ENCODE peak calls at places on chromosomes 6 and 20, in eight cellular contexts. P is dorsolateral prefrontal cortex; F is effector CD4-positive, alpha-beta T cell; X is H9; C is H1; L is activated CD4-positive, alpha-beta T cell treated with anti-CD3 and anti-CD28 coated beads, Interleukin-2, amount 10 ng/mL, durations not matched to agents 7 days and 5 days; A is lower leg skin; Q is HTR-8/SVneo. M is an unnamed sample.
A peak's percentile ranks its signal among the peaks of the same experiment; 100 is the strongest.

GRCh38 chr6:66558189-66558588 is 851.2 kb upstream of the EYS start:
- DNase-seq in Q (no peak), A (no peak), P (no peak), L (no peak), C (no peak), X (peak; percentile 30), F (no peak), M (no peak)

GRCh38 chr6:34934516-34934915 is 45.5 kb downstream of the ANKS1A start:
- DNase-seq in A (peak; percentile 62), X (no peak), L (no peak), F (no peak), Q (no peak), C (no peak), P (no peak), M (no peak)

GRCh38 chr6:43453831-43454230 is 1.5 kb downstream of the DLK2 start:
- DNase-seq in P (no peak), L (no peak), Q (no peak), X (no peak), F (no peak), A (no peak), C (no peak), M (no peak)

GRCh38 chr6:107077710-107078109 is 37.6 kb downstream of the BEND3 start:
- DNase-seq in Q (no peak), P (no peak), F (no peak), L (no peak), A (no peak), C (no peak), X (no peak), M (no peak)

GRCh38 chr20:58690851-58691250 is 1.7 kb upstream of the NPEPL1 start:
- DNase-seq in F (no peak), C (peak; percentile 37), L (no peak), A (no peak), X (peak; percentile 23), Q (no peak), P (no peak), M (no peak)

GRCh38 chr6:158715330-158716311 is 65.8 kb downstream of the SYTL3 start:
- DNase-seq in X (no peak), F (no peak), C (no peak), L (no peak), P (no peak), Q (no peak), A (no peak), M (no peak)

GRCh38 chr20:23446505-23446904 is 6.2 kb downstream of the CST11 start:
- DNase-seq in C (peak; percentile 88), Q (peak; percentile 14), X (peak; percentile 75), P (peak; percentile 70), A (no peak), F (no peak), L (peak; percentile 29), M (peak; percentile 69)

GRCh38 chr20:56626367-56627121 is 2.6 kb upstream of the TFAP2C start:
- DNase-seq in A (peak; percentile 58), X (peak; percentile 82), F (no peak), C (peak; percentile 83), Q (peak; percentile 60), P (no peak), L (no peak), M (no peak)

GRCh38 chr20:3777726-3778629 is 3.3 kb downstream of the SPEF1 start:
- DNase-seq in X (peak; percentile 85), C (peak; percentile 90), F (peak; percentile 23), L (no peak), Q (no peak), P (no peak), A (no peak), M (peak; percentile 82)

GRCh38 chr6:227074-227782 is 65.1 kb upstream of the DUSP22 start:
- DNase-seq in X (no peak), A (no peak), L (no peak), Q (no peak), F (no peak), P (no peak), C (no peak), M (no peak)

GRCh38 chr6:11296449-11297375 is 64.2 kb upstream of the NEDD9 start:
- DNase-seq in X (no peak), P (no peak), F (no peak), C (no peak), A (no peak), Q (no peak), L (no peak), M (no peak)

GRCh38 chr6:133741375-133741861 is 147.5 kb upstream of the TCF21 start:
- DNase-seq in L (no peak), P (no peak), Q (no peak), A (no peak), F (no peak), C (no peak), X (no peak), M (no peak)

GRCh38 chr6:98833101-98834059 is 994 bp upstream of the POU3F2 start:
- DNase-seq in C (peak; percentile 71), L (no peak), P (peak; percentile 69), Q (no peak), F (no peak), X (peak; percentile 66), A (no peak), M (peak; percentile 72)

GRCh38 chr6:89984926-89985743 is 90.9 kb downstream of the GJA10 start:
- DNase-seq in P (peak; percentile 84), A (no peak), L (no peak), C (no peak), F (no peak), X (no peak), Q (peak; percentile 15), M (no peak)

GRCh38 chr20:51249781-51250180 is 226.9 kb upstream of the KCNG1 start:
- DNase-seq in L (no peak), P (no peak), A (no peak), F (no peak), Q (no peak), C (no peak), X (no peak), M (no peak)

GRCh38 chr6:3147914-3148757 is 9.2 kb downstream of the TUBB2A start:
- DNase-seq in F (no peak), L (no peak), A (no peak), C (no peak), P (no peak), Q (no peak), X (no peak), M (peak; percentile 36)

GRCh38 chr20:19022791-19023448 is 189.5 kb upstream of the SLC24A3 start:
- DNase-seq in C (peak; percentile 16), F (no peak), L (no peak), P (no peak), X (no peak), A (peak; percentile 6), Q (no peak), M (no peak)

GRCh38 chr6:26362836-26363220 is 2.2 kb upstream of the BTN3A2 start:
- DNase-seq in Q (no peak), L (no peak), P (no peak), A (no peak), F (no peak), C (no peak), X (no peak), M (no peak)

M was measured in activated effector memory CD4-positive, alpha-beta T cell treated with anti-CD3 and anti-CD28 coated beads, Interleukin-2, amount 50 U/mL, for 16 hours.